ENCODE peak calls at places on chromosomes 7 and 10, in seven cellular contexts. K is stimulated activated CD4-positive, alpha-beta T cell treated with anti-CD3 and anti-CD28 coated beads, Interleukin-15, amount 100 ng/mL, for 1 hour; H is heart left ventricle; A is NCI-H226; E is C1 segment of cervical spinal cord; R is NCI-H1048; G is adrenal gland. X is an unnamed sample.

GRCh38 chr7:87935373-87935706 is 1.3 kb downstream of the ADAM22 start:
- DNase-seq in K (no peak), H (no peak), A (no peak), E (no peak), R (no peak), G (no peak), X (no peak)

GRCh38 chr7:92527300-92528187 is 776 bp downstream of the PEX1 start:
- DNase-seq in K (peak), H (peak), A (peak), E (no peak), R (no peak), G (peak), X (peak)

GRCh38 chr7:158473946-158474345 is 113.7 kb downstream of the PTPRN2 start:
- DNase-seq in K (no peak), H (no peak), A (no peak), E (no peak), R (no peak), G (no peak), X (no peak)

GRCh38 chr10:133157662-133158436 is 2.2 kb upstream of the KNDC1 start:
- DNase-seq in K (no peak), H (no peak), A (no peak), E (no peak), R (no peak), G (no peak), X (no peak)

GRCh38 chr10:74991435-74991834 is 120.0 kb upstream of the SAMD8 start:
- DNase-seq in K (no peak), H (no peak), A (peak), E (no peak), R (no peak), G (no peak), X (peak)

GRCh38 chr10:62082729-62083412 is 181.4 kb downstream of the ARID5B start:
- DNase-seq in K (no peak), H (no peak), A (peak), E (no peak), R (no peak), G (no peak), X (peak)

GRCh38 chr7:35250941-35251340 is 3.0 kb downstream of the TBX20 start:
- DNase-seq in K (no peak), H (no peak), A (no peak), E (no peak), R (no peak), G (no peak), X (no peak)

GRCh38 chr10:30358206-30358605 is 9.1 kb upstream of the MTPAP start:
- DNase-seq in K (no peak), H (no peak), A (no peak), E (no peak), R (no peak), G (no peak), X (no peak)

GRCh38 chr7:108596560-108596959 is 26.9 kb downstream of the DNAJB9 start:
- DNase-seq in K (no peak), H (no peak), A (no peak), E (no peak), R (no peak), G (no peak), X (no peak)

GRCh38 chr10:127813290-127813689 is 76.3 kb downstream of the FOXI2 start:
- DNase-seq in K (no peak), H (no peak), A (no peak), E (no peak), R (no peak), G (no peak), X (peak)

GRCh38 chr7:47227762-47228177 is 354.1 kb downstream of the TNS3 start:
- DNase-seq in K (no peak), H (peak), A (peak), E (no peak), R (no peak), G (peak), X (peak)

GRCh38 chr7:28530175-28531142 is 118.1 kb downstream of the CREB5 start:
- DNase-seq in K (no peak), H (peak), A (no peak), E (no peak), R (no peak), G (no peak), X (no peak)

GRCh38 chr7:24339575-24339974 is 55.6 kb downstream of the NPY start:
- DNase-seq in K (no peak), H (no peak), A (no peak), E (no peak), R (no peak), G (no peak), X (no peak)

GRCh38 chr10:72746606-72747357 is 54.8 kb downstream of the MCU start:
- DNase-seq in K (no peak), H (no peak), A (no peak), E (no peak), R (no peak), G (no peak), X (no peak)

GRCh38 chr10:6514844-6515780 is 65.0 kb downstream of the PRKCQ start:
- DNase-seq in K (no peak), H (no peak), A (no peak), E (no peak), R (no peak), G (no peak), X (no peak)

GRCh38 chr7:33685488-33685887 is 219.9 kb upstream of the BMPER start:
- DNase-seq in K (no peak), H (no peak), A (no peak), E (no peak), R (no peak), G (no peak), X (no peak)

GRCh38 chr7:824106-824505 is 8.2 kb upstream of the SUN1 start:
- DNase-seq in K (no peak), H (peak), A (no peak), E (no peak), R (no peak), G (no peak), X (no peak)

GRCh38 chr7:139043823-139044812 is 8.3 kb upstream of the ZC3HAV1L start:
- DNase-seq in K (peak), H (no peak), A (no peak), E (no peak), R (no peak), G (no peak), X (no peak)

GRCh38 chr10:77875730-77876129 is 50.8 kb downstream of the DLG5 start:
- DNase-seq in K (no peak), H (no peak), A (no peak), E (no peak), R (no peak), G (no peak), X (no peak)

GRCh38 chr7:17408245-17408903 is 109.9 kb downstream of the AHR start:
- DNase-seq in K (no peak), H (peak), A (peak), E (no peak), R (no peak), G (peak), X (peak)

GRCh38 chr7:101705327-101705726 is 76.2 kb upstream of the MYL10 start:
- DNase-seq in K (no peak), H (no peak), A (peak), E (no peak), R (no peak), G (no peak), X (no peak)

GRCh38 chr7:24777811-24778210 is 20.5 kb upstream of the GSDME start:
- DNase-seq in K (no peak), H (no peak), A (no peak), E (no peak), R (no peak), G (no peak), X (no peak)

GRCh38 chr7:93115796-93116195 is 2.0 kb downstream of the SAMD9 start:
- DNase-seq in K (no peak), H (no peak), A (peak), E (no peak), R (no peak), G (no peak), X (peak)